ENCODE peak calls at places on chromosomes 6 and 20, in five cellular contexts. L is breast epithelium, S is HT1080, K is SW 1271, C is mesenteric fat pad. X is an unnamed sample.
A peak's percentile ranks its signal among the peaks of the same experiment; 100 is the strongest.

GRCh38 chr6:181049-181654 is 111.1 kb upstream of the DUSP22 start:
- DNase-seq in C (no peak), K (no peak), L (no peak), S (no peak), X (no peak)

GRCh38 chr6:24270011-24270410 is 87.8 kb downstream of the DCDC2 start:
- DNase-seq in L (no peak), C (no peak), S (no peak), K (no peak), X (no peak)

GRCh38 chr20:8457978-8458377 is 325.9 kb downstream of the PLCB1 start:
- DNase-seq in K (no peak), S (no peak), L (no peak), C (no peak), X (no peak)

GRCh38 chr20:60269571-60270162 is 311.4 kb downstream of the CDH26 start:
- DNase-seq in K (no peak), L (no peak), C (no peak), S (no peak), X (no peak)

GRCh38 chr6:113017316-113017715 is 670.2 kb downstream of the RFPL4B start:
- DNase-seq in S (no peak), K (no peak), L (no peak), C (no peak), X (no peak)

GRCh38 chr20:63151554-63152321 is 64.2 kb downstream of the YTHDF1 start:
- DNase-seq in C (no peak), K (no peak), L (no peak), S (no peak), X (no peak)

GRCh38 chr20:64152906-64153305 is 11.3 kb upstream of the MYT1 start:
- DNase-seq in C (no peak), K (no peak), L (no peak), S (no peak), X (no peak)

GRCh38 chr6:84466521-84466920 is 239.1 kb upstream of the CEP162 start:
- DNase-seq in K (peak; percentile 9), C (no peak), L (no peak), S (peak; percentile 88), X (no peak)

GRCh38 chr6:155103816-155104366 is 108.8 kb downstream of the TIAM2 start:
- DNase-seq in L (no peak), C (no peak), S (no peak), K (no peak), X (no peak)

GRCh38 chr6:1407499-1407990 is 18.2 kb downstream of the FOXF2 start:
- DNase-seq in L (peak; percentile 37), K (no peak), C (no peak), S (no peak), X (no peak)

GRCh38 chr6:163565140-163565539 is 150.6 kb downstream of the QKI start:
- DNase-seq in L (no peak), C (no peak), S (no peak), K (no peak), X (no peak)

X was measured in cortex of kidney.